ENCODE peak calls at places on chromosomes 4 and X, in six cellular contexts. One of them, this sample, is unnamed.
A peak's percentile ranks its signal among the peaks of the same experiment; 100 is the strongest.

GRCh38 chr4:6420972-6421371 is 51.4 kb downstream of the PPP2R2C start:
- DNase-seq in Caco-2: no peak
- DNase-seq in upper lobe of right lung: peak; percentile 34
- DNase-seq in breast epithelium: no peak
- DNase-seq in fibroblast of the aortic adventitia: no peak
- DNase-seq in WERI-Rb-1: no peak
- DNase-seq in this sample: no peak

GRCh38 chr4:4249876-4250275 is 1.9 kb upstream of the TMEM128 start:
- DNase-seq in Caco-2: no peak
- DNase-seq in upper lobe of right lung: no peak
- DNase-seq in breast epithelium: no peak
- DNase-seq in fibroblast of the aortic adventitia: no peak
- DNase-seq in WERI-Rb-1: no peak
- DNase-seq in this sample: no peak

GRCh38 chr4:118352843-118353373 is at the start of gene PRSS12:
- DNase-seq in Caco-2: peak; percentile 60
- DNase-seq in upper lobe of right lung: peak; percentile 88
- DNase-seq in breast epithelium: no peak
- DNase-seq in fibroblast of the aortic adventitia: peak; percentile 69
- DNase-seq in WERI-Rb-1: peak; percentile 96
- DNase-seq in this sample: peak; percentile 70

GRCh38 chr4:73674451-73674919 is 54.2 kb upstream of the RASSF6 start:
- DNase-seq in Caco-2: no peak
- DNase-seq in upper lobe of right lung: no peak
- DNase-seq in breast epithelium: no peak
- DNase-seq in fibroblast of the aortic adventitia: no peak
- DNase-seq in WERI-Rb-1: no peak
- DNase-seq in this sample: peak; percentile 37

GRCh38 chr4:19063662-19064061 is 1042.1 kb upstream of the LCORL start:
- DNase-seq in Caco-2: no peak
- DNase-seq in upper lobe of right lung: no peak
- DNase-seq in breast epithelium: no peak
- DNase-seq in fibroblast of the aortic adventitia: no peak
- DNase-seq in WERI-Rb-1: no peak
- DNase-seq in this sample: no peak

GRCh38 chrX:22666441-22666840 is 333.3 kb upstream of the DDX53 start:
- DNase-seq in Caco-2: no peak
- DNase-seq in upper lobe of right lung: no peak
- DNase-seq in breast epithelium: no peak
- DNase-seq in fibroblast of the aortic adventitia: peak; percentile 51
- DNase-seq in WERI-Rb-1: peak; percentile 39
- DNase-seq in this sample: peak; percentile 69

GRCh38 chr4:26124753-26125236 is 196.0 kb upstream of the RBPJ start:
- DNase-seq in Caco-2: no peak
- DNase-seq in upper lobe of right lung: no peak
- DNase-seq in breast epithelium: no peak
- DNase-seq in fibroblast of the aortic adventitia: no peak
- DNase-seq in WERI-Rb-1: no peak
- DNase-seq in this sample: no peak

GRCh38 chr4:169958629-169959028 is 67.6 kb downstream of the MFAP3L start:
- DNase-seq in Caco-2: no peak
- DNase-seq in upper lobe of right lung: no peak
- DNase-seq in breast epithelium: no peak
- DNase-seq in fibroblast of the aortic adventitia: no peak
- DNase-seq in WERI-Rb-1: no peak
- DNase-seq in this sample: no peak

GRCh38 chr4:158835456-158836369 is 66.9 kb downstream of the FNIP2 start:
- DNase-seq in Caco-2: no peak
- DNase-seq in upper lobe of right lung: no peak
- DNase-seq in breast epithelium: no peak
- DNase-seq in fibroblast of the aortic adventitia: no peak
- DNase-seq in WERI-Rb-1: no peak
- DNase-seq in this sample: no peak

GRCh38 chrX:109264878-109265277 is 217.0 kb downstream of the GUCY2F start:
- DNase-seq in Caco-2: no peak
- DNase-seq in upper lobe of right lung: no peak
- DNase-seq in breast epithelium: no peak
- DNase-seq in fibroblast of the aortic adventitia: no peak
- DNase-seq in WERI-Rb-1: no peak
- DNase-seq in this sample: no peak

GRCh38 chrX:46912673-46913491 is 661 bp downstream of the JADE3 start:
- DNase-seq in Caco-2: peak; percentile 60
- DNase-seq in upper lobe of right lung: peak; percentile 79
- DNase-seq in breast epithelium: no peak
- DNase-seq in fibroblast of the aortic adventitia: peak; percentile 14
- DNase-seq in WERI-Rb-1: peak; percentile 45
- DNase-seq in this sample: peak; percentile 44

GRCh38 chr4:173171098-173171497 is 2.5 kb downstream of the GALNT7 start:
- DNase-seq in Caco-2: no peak
- DNase-seq in upper lobe of right lung: no peak
- DNase-seq in breast epithelium: no peak
- DNase-seq in fibroblast of the aortic adventitia: peak; percentile 51
- DNase-seq in WERI-Rb-1: no peak
- DNase-seq in this sample: peak; percentile 42

GRCh38 chrX:51024106-51024696 is 113.7 kb downstream of the BMP15 start:
- DNase-seq in Caco-2: no peak
- DNase-seq in upper lobe of right lung: no peak
- DNase-seq in breast epithelium: no peak
- DNase-seq in fibroblast of the aortic adventitia: no peak
- DNase-seq in WERI-Rb-1: no peak
- DNase-seq in this sample: no peak

GRCh38 chrX:2334237-2334636 is 166.5 kb downstream of the DHRSX start:
- DNase-seq in Caco-2: no peak
- DNase-seq in upper lobe of right lung: no peak
- DNase-seq in breast epithelium: no peak
- DNase-seq in fibroblast of the aortic adventitia: no peak
- DNase-seq in WERI-Rb-1: no peak
- DNase-seq in this sample: no peak

GRCh38 chr4:185589067-185589844 is 53.9 kb upstream of the PDLIM3 start:
- DNase-seq in Caco-2: no peak
- DNase-seq in upper lobe of right lung: no peak
- DNase-seq in breast epithelium: no peak
- DNase-seq in fibroblast of the aortic adventitia: peak; percentile 21
- DNase-seq in WERI-Rb-1: no peak
- DNase-seq in this sample: peak; percentile 63

GRCh38 chr4:112626228-112626627 is 10.5 kb downstream of the ZGRF1 start:
- DNase-seq in Caco-2: no peak
- DNase-seq in upper lobe of right lung: no peak
- DNase-seq in breast epithelium: no peak
- DNase-seq in fibroblast of the aortic adventitia: no peak
- DNase-seq in WERI-Rb-1: no peak
- DNase-seq in this sample: no peak

GRCh38 chrX:133254666-133255065 is 36.5 kb upstream of the TFDP3 start:
- DNase-seq in Caco-2: no peak
- DNase-seq in upper lobe of right lung: no peak
- DNase-seq in breast epithelium: no peak
- DNase-seq in fibroblast of the aortic adventitia: peak; percentile 7
- DNase-seq in WERI-Rb-1: no peak
- DNase-seq in this sample: no peak

GRCh38 chrX:64580035-64580434 is 184.8 kb upstream of the MTMR8 start:
- DNase-seq in Caco-2: no peak
- DNase-seq in upper lobe of right lung: no peak
- DNase-seq in breast epithelium: no peak
- DNase-seq in fibroblast of the aortic adventitia: no peak
- DNase-seq in WERI-Rb-1: no peak
- DNase-seq in this sample: no peak

GRCh38 chr4:157220026-157220881 is at the start of gene GRIA2:
- DNase-seq in Caco-2: no peak
- DNase-seq in upper lobe of right lung: peak; percentile 72
- DNase-seq in breast epithelium: no peak
- DNase-seq in fibroblast of the aortic adventitia: peak; percentile 50
- DNase-seq in WERI-Rb-1: peak; percentile 80
- DNase-seq in this sample: peak; percentile 37

GRCh38 chrX:124194209-124194608 is 138.3 kb upstream of the TEX13D start:
- DNase-seq in Caco-2: no peak
- DNase-seq in upper lobe of right lung: no peak
- DNase-seq in breast epithelium: no peak
- DNase-seq in fibroblast of the aortic adventitia: no peak
- DNase-seq in WERI-Rb-1: no peak
- DNase-seq in this sample: peak; percentile 39

GRCh38 chrX:47706575-47706974 is 47.6 kb upstream of the UXT start:
- DNase-seq in Caco-2: no peak
- DNase-seq in upper lobe of right lung: no peak
- DNase-seq in breast epithelium: no peak
- DNase-seq in fibroblast of the aortic adventitia: peak; percentile 71
- DNase-seq in WERI-Rb-1: no peak
- DNase-seq in this sample: peak; percentile 52

GRCh38 chrX:130669233-130669632 is 233.8 kb downstream of the ENOX2 start:
- DNase-seq in Caco-2: no peak
- DNase-seq in upper lobe of right lung: no peak
- DNase-seq in breast epithelium: no peak
- DNase-seq in fibroblast of the aortic adventitia: peak; percentile 28
- DNase-seq in WERI-Rb-1: no peak
- DNase-seq in this sample: peak; percentile 22

GRCh38 chr4:8026455-8026854 is 86.8 kb upstream of the AFAP1 start:
- DNase-seq in Caco-2: no peak
- DNase-seq in upper lobe of right lung: no peak
- DNase-seq in breast epithelium: no peak
- DNase-seq in fibroblast of the aortic adventitia: no peak
- DNase-seq in WERI-Rb-1: no peak
- DNase-seq in this sample: no peak

GRCh38 chr4:92654084-92654483 is 350.3 kb downstream of the GRID2 start:
- DNase-seq in Caco-2: no peak
- DNase-seq in upper lobe of right lung: no peak
- DNase-seq in breast epithelium: no peak
- DNase-seq in fibroblast of the aortic adventitia: no peak
- DNase-seq in WERI-Rb-1: no peak
- DNase-seq in this sample: no peak

DNA sequence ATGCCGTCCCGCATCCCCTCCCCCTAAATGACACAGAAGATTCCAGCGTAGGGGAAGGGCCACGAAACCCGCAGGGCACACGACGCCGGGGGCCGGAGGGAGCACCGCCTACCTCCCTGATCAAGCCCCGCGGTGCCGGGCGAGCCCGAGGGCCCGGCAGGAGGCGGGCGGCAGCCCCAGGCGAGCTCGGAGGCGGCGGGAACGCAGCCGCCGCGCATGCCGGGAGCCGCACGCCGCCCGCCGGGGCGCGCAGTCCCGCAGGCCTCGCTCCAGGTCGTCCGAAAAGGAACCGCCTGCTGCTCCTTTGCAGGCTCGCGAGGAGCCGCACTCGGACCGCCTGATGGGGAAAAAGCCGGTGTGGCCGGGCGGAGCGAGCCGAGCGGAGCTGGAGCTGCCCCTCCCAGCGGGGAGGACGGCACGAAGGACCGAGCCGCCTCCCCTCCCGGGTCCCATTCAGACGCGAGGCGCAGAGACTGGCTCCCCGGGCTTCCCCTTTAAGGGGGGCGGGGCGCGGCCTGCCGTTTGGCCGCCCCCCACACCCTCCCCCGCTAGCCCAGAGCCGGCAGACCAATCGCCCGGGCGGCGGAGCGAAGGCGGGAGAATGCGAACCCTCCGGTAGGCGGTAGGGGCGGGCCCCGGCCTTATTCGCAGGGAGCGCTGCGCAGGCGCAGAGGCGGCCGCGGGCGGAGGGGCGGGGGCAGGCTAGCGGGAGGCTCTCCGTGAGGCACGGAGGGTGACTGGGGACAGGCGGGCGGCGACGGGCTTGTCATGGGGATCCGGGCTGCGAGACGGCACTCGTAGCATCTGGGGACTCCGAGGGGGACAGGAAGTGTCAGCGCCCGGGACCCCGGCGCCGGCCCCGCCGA is 561 bp upstream of the ING2 start:
- DNase-seq in Caco-2: peak; percentile 98
- DNase-seq in upper lobe of right lung: peak; percentile 100
- DNase-seq in breast epithelium: peak; percentile 98
- DNase-seq in fibroblast of the aortic adventitia: peak; percentile 96
- DNase-seq in WERI-Rb-1: peak; percentile 100
- DNase-seq in this sample: peak; percentile 99
- TF ChIP-seq CTCF in Caco-2: no peak
- TF ChIP-seq CTCF in upper lobe of right lung: peak; percentile 34
- TF ChIP-seq CTCF in breast epithelium: no peak
- TF ChIP-seq CTCF in fibroblast of the aortic adventitia: no peak
- TF ChIP-seq CTCF in WERI-Rb-1: peak; percentile 57
- TF ChIP-seq CTCF in this sample: no peak

GRCh38 chrX:68415289-68415688 is 18.0 kb downstream of the OPHN1 start:
- DNase-seq in Caco-2: no peak
- DNase-seq in upper lobe of right lung: no peak
- DNase-seq in breast epithelium: peak; percentile 36
- DNase-seq in fibroblast of the aortic adventitia: peak; percentile 42
- DNase-seq in WERI-Rb-1: no peak
- DNase-seq in this sample: peak; percentile 59
- H3K4me3 ChIP-seq in Caco-2: no peak overlapping the region
- H3K4me3 ChIP-seq in upper lobe of right lung: no peak overlapping the region
- H3K4me3 ChIP-seq in breast epithelium: no peak overlapping the region
- H3K4me3 ChIP-seq in fibroblast of the aortic adventitia: no peak overlapping the region
- H3K4me3 ChIP-seq in WERI-Rb-1: no peak overlapping the region
- H3K4me3 ChIP-seq in this sample: no peak overlapping the region

GRCh38 chr4:104015680-104016079 is 295.9 kb upstream of the TACR3 start:
- DNase-seq in Caco-2: no peak
- DNase-seq in upper lobe of right lung: no peak
- DNase-seq in breast epithelium: no peak
- DNase-seq in fibroblast of the aortic adventitia: no peak
- DNase-seq in WERI-Rb-1: peak; percentile 36
- DNase-seq in this sample: no peak
- TF ChIP-seq CTCF in Caco-2: peak; percentile 13
- TF ChIP-seq CTCF in upper lobe of right lung: no peak
- TF ChIP-seq CTCF in breast epithelium: no peak
- TF ChIP-seq CTCF in fibroblast of the aortic adventitia: no peak
- TF ChIP-seq CTCF in WERI-Rb-1: peak; percentile 56
- TF ChIP-seq CTCF in this sample: no peak

GRCh38 chrX:71640002-71640401 is 21.7 kb upstream of the CXCR3 start:
- DNase-seq in Caco-2: no peak
- DNase-seq in upper lobe of right lung: no peak
- DNase-seq in breast epithelium: no peak
- DNase-seq in fibroblast of the aortic adventitia: no peak
- DNase-seq in WERI-Rb-1: no peak
- DNase-seq in this sample: no peak

GRCh38 chrX:71637253-71637618 is 18.9 kb upstream of the CXCR3 start:
- DNase-seq in Caco-2: no peak
- DNase-seq in upper lobe of right lung: no peak
- DNase-seq in breast epithelium: no peak
- DNase-seq in fibroblast of the aortic adventitia: peak; percentile 19
- DNase-seq in WERI-Rb-1: no peak
- DNase-seq in this sample: no peak

GRCh38 chrX:71638409-71638808 is 20.1 kb upstream of the CXCR3 start:
- DNase-seq in Caco-2: no peak
- DNase-seq in upper lobe of right lung: no peak
- DNase-seq in breast epithelium: no peak
- DNase-seq in fibroblast of the aortic adventitia: no peak
- DNase-seq in WERI-Rb-1: no peak
- DNase-seq in this sample: no peak

GRCh38 chrX:71636438-71637252 is 18.3 kb upstream of the CXCR3 start:
- DNase-seq in Caco-2: no peak
- DNase-seq in upper lobe of right lung: no peak
- DNase-seq in breast epithelium: no peak
- DNase-seq in fibroblast of the aortic adventitia: no peak
- DNase-seq in WERI-Rb-1: no peak
- DNase-seq in this sample: peak; percentile 4

DNA sequence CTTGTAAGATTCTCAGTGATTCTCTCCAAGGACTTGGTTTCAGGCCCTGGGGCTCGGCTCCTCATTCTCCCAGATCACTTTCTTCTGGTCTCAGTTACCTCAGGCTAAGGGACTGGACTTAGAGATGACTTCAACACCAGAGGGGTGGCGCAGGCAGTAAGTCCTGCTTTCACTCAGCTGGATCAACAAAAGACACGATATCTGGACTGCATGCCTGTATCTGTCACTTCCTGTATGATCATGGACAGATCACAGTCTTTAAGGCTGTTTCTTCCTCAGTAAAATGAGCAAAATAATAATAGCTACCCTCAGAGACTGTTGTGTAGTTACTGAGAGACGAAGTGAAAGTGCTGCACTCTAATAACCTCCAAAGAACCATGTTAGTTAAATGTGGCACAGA is 19.5 kb upstream of the CXCR3 start:
- DNase-seq in Caco-2: no peak
- DNase-seq in upper lobe of right lung: no peak
- DNase-seq in breast epithelium: no peak
- DNase-seq in fibroblast of the aortic adventitia: peak; percentile 31
- DNase-seq in WERI-Rb-1: no peak
- DNase-seq in this sample: peak; percentile 71
- H3K4me3 ChIP-seq in Caco-2: no peak overlapping the region
- H3K4me3 ChIP-seq in upper lobe of right lung: no peak overlapping the region
- H3K4me3 ChIP-seq in breast epithelium: no peak overlapping the region
- H3K4me3 ChIP-seq in fibroblast of the aortic adventitia: peak overlapping the region; percentile 2
- H3K4me3 ChIP-seq in WERI-Rb-1: no peak overlapping the region
- H3K4me3 ChIP-seq in this sample: no peak overlapping the region